ENCODE peak calls at places on chromosomes 4 and X, in seven cellular contexts. P is NCI-H1105 treated with DMSO at 0.1 percent for 48 hours; U is left cardiac atrium; C is stimulated activated CD4-positive, alpha-beta T cell treated with anti-CD3 and anti-CD28 coated beads, Interleukin-2, amount 100 ng/mL, for 48 hours; Q is Right ventricle myocardium superior; R is EL; L is putamen. Z is an unnamed sample.

GRCh38 chr4:38600575-38600974 is 63.4 kb upstream of the KLF3 start:
- DNase-seq in P (no peak), U (no peak), C (no peak), Q (no peak), R (no peak), L (no peak), Z (no peak)

GRCh38 chr4:138977525-138977924 is 38.1 kb upstream of the NOCT start:
- DNase-seq in P (no peak), U (no peak), C (no peak), Q (no peak), R (no peak), L (no peak), Z (no peak)

GRCh38 chr4:13327991-13328390 is 156.1 kb downstream of the RAB28 start:
- DNase-seq in P (no peak), U (no peak), C (no peak), Q (no peak), R (no peak), L (no peak), Z (no peak)

GRCh38 chr4:11281720-11282119 is 147.0 kb downstream of the HS3ST1 start:
- DNase-seq in P (no peak), U (no peak), C (no peak), Q (no peak), R (no peak), L (no peak), Z (no peak)

GRCh38 chr4:125105561-125105960 is 209.2 kb upstream of the FAT4 start:
- DNase-seq in P (no peak), U (no peak), C (no peak), Q (no peak), R (peak; percentile 28), L (no peak), Z (no peak)

GRCh38 chr4:151458148-151458547 is 49.2 kb downstream of the FHIP1A start:
- DNase-seq in P (no peak), U (no peak), C (no peak), Q (no peak), R (no peak), L (no peak), Z (no peak)

GRCh38 chr4:88533937-88534750 is 10.6 kb upstream of the PYURF start:
- DNase-seq in P (no peak), U (no peak), C (no peak), Q (no peak), R (peak; percentile 90), L (peak; percentile 32), Z (no peak)

GRCh38 chr4:164442167-164442566 is 311.8 kb upstream of the SMIM31 start:
- DNase-seq in P (no peak), U (no peak), C (no peak), Q (no peak), R (no peak), L (no peak), Z (no peak)

GRCh38 chr4:98963538-98964433 is 31.7 kb upstream of the METAP1 start:
- DNase-seq in P (no peak), U (no peak), C (no peak), Q (no peak), R (no peak), L (no peak), Z (no peak)

GRCh38 chr4:7226464-7226863 is 34.1 kb downstream of the SORCS2 start:
- DNase-seq in P (no peak), U (no peak), C (no peak), Q (no peak), R (no peak), L (no peak), Z (peak; percentile 83)

GRCh38 chr4:24915121-24915922 is 2.5 kb upstream of the CCDC149 start:
- DNase-seq in P (no peak), U (no peak), C (no peak), Q (no peak), R (no peak), L (no peak), Z (no peak)

GRCh38 chrX:68018248-68019203 is 414.8 kb downstream of the OPHN1 start:
- DNase-seq in P (no peak), U (no peak), C (peak; percentile 1), Q (peak; percentile 6), R (peak; percentile 34), L (no peak), Z (no peak)

GRCh38 chr4:48752726-48753125 is 27.4 kb downstream of the FRYL start:
- DNase-seq in P (no peak), U (no peak), C (no peak), Q (no peak), R (no peak), L (no peak), Z (no peak)

GRCh38 chr4:56372774-56373173 is 14.5 kb downstream of the AASDH start:
- DNase-seq in P (no peak), U (no peak), C (no peak), Q (no peak), R (peak; percentile 29), L (no peak), Z (no peak)

GRCh38 chrX:455673-456072 is 69.0 kb upstream of the PPP2R3B start:
- DNase-seq in P (no peak), U (no peak), C (no peak), Q (no peak), R (no peak), L (no peak), Z (no peak)

GRCh38 chr4:7313361-7313811 is 121.0 kb downstream of the SORCS2 start:
- DNase-seq in P (no peak), U (no peak), C (no peak), Q (peak; percentile 34), R (peak; percentile 28), L (peak; percentile 84), Z (no peak)

GRCh38 chr4:144734522-144734921 is 88.6 kb downstream of the HHIP start:
- DNase-seq in P (no peak), U (no peak), C (no peak), Q (no peak), R (peak; percentile 60), L (no peak), Z (no peak)

GRCh38 chr4:73599182-73599581 is 21.1 kb downstream of the RASSF6 start:
- DNase-seq in P (peak; percentile 14), U (no peak), C (no peak), Q (no peak), R (peak; percentile 40), L (no peak), Z (no peak)

GRCh38 chrX:106698693-106699092 is 27.8 kb upstream of the RNF128 start:
- DNase-seq in P (no peak), U (no peak), C (no peak), Q (no peak), R (peak; percentile 30), L (no peak), Z (no peak)

GRCh38 chr4:21655100-21655499 is 293.5 kb downstream of the KCNIP4 start:
- DNase-seq in P (no peak), U (no peak), C (no peak), Q (no peak), R (no peak), L (no peak), Z (no peak)

GRCh38 chrX:16771483-16772398 is 14.5 kb upstream of the TXLNG start:
- DNase-seq in P (no peak), U (no peak), C (no peak), Q (no peak), R (peak; percentile 68), L (no peak), Z (no peak)

GRCh38 chr4:13524504-13525243 is 19.6 kb downstream of the NKX3-2 start:
- DNase-seq in P (no peak), U (no peak), C (no peak), Q (no peak), R (peak; percentile 82), L (no peak), Z (no peak)

GRCh38 chr4:38150021-38150671 is 189.9 kb downstream of the PTTG2 start:
- DNase-seq in P (no peak), U (no peak), C (no peak), Q (no peak), R (peak; percentile 54), L (no peak), Z (peak; percentile 73)

GRCh38 chr4:40206421-40206820 is 9.6 kb downstream of the RHOH start:
- DNase-seq in P (no peak), U (no peak), C (no peak), Q (no peak), R (no peak), L (no peak), Z (no peak)

GRCh38 chrX:131202766-131203165 is 86.3 kb downstream of the IGSF1 start:
- DNase-seq in P (no peak), U (no peak), C (no peak), Q (no peak), R (no peak), L (no peak), Z (no peak)

GRCh38 chrX:65750674-65751469 is 83.4 kb downstream of the MSN start:
- DNase-seq in P (no peak), U (no peak), C (peak; percentile 9), Q (no peak), R (no peak), L (no peak), Z (no peak)

GRCh38 chr4:113148925-113149324 is 99.5 kb downstream of the ANK2 start:
- DNase-seq in P (no peak), U (no peak), C (no peak), Q (no peak), R (no peak), L (no peak), Z (peak; percentile 6)

GRCh38 chr4:27176400-27176799 is 315.8 kb downstream of the STIM2 start:
- DNase-seq in P (peak; percentile 2), U (peak; percentile 24), C (no peak), Q (no peak), R (peak; percentile 56), L (peak; percentile 32), Z (peak; percentile 0)

GRCh38 chr4:42655921-42656735 is 777 bp downstream of the ATP8A1 start:
- DNase-seq in P (peak; percentile 14), U (peak; percentile 51), C (peak; percentile 27), Q (peak; percentile 62), R (peak; percentile 2), L (no peak), Z (no peak)